ENCODE peak calls at places on chromosomes 16 and 17, in four cellular contexts. One of them, this sample, is unnamed.

GRCh38 chr16:1645914-1646525 is 32.1 kb upstream of the JPT2 start:
- DNase-seq in trophoblast cell: peak
- DNase-seq in mesendoderm: peak
- DNase-seq in IMR-90: peak
- DNase-seq in this sample: peak

GRCh38 chr17:76872221-76872873 is 4.1 kb downstream of the MGAT5B start:
- DNase-seq in trophoblast cell: peak
- DNase-seq in mesendoderm: no peak
- DNase-seq in IMR-90: peak
- DNase-seq in this sample: peak

GRCh38 chr17:14745541-14745940 is 444.7 kb downstream of the HS3ST3B1 start:
- DNase-seq in trophoblast cell: peak
- DNase-seq in mesendoderm: no peak
- DNase-seq in IMR-90: peak
- DNase-seq in this sample: no peak

GRCh38 chr17:77489898-77490265 is 349.1 kb downstream of the SEC14L1 start:
- DNase-seq in trophoblast cell: no peak
- DNase-seq in mesendoderm: no peak
- DNase-seq in IMR-90: no peak
- DNase-seq in this sample: no peak

GRCh38 chr17:27530791-27531391 is 74.6 kb downstream of the KSR1 start:
- DNase-seq in trophoblast cell: peak
- DNase-seq in mesendoderm: no peak
- DNase-seq in IMR-90: peak
- DNase-seq in this sample: peak

GRCh38 chr17:6427284-6427781 is 7.6 kb downstream of the AIPL1 start:
- DNase-seq in trophoblast cell: peak
- DNase-seq in mesendoderm: no peak
- DNase-seq in IMR-90: peak
- DNase-seq in this sample: peak

GRCh38 chr16:81570189-81570846 is 125.7 kb downstream of the CMIP start:
- DNase-seq in trophoblast cell: no peak
- DNase-seq in mesendoderm: no peak
- DNase-seq in IMR-90: no peak
- DNase-seq in this sample: no peak

GRCh38 chr16:89324056-89325010 is 106.8 kb downstream of the ZNF778 start:
- DNase-seq in trophoblast cell: no peak
- DNase-seq in mesendoderm: no peak
- DNase-seq in IMR-90: peak
- DNase-seq in this sample: peak

GRCh38 chr17:80755650-80756405 is 211.2 kb downstream of the RPTOR start:
- DNase-seq in trophoblast cell: no peak
- DNase-seq in mesendoderm: peak
- DNase-seq in IMR-90: no peak
- DNase-seq in this sample: no peak

GRCh38 chr17:50157891-50158290 is 7.4 kb upstream of the PPP1R9B start:
- DNase-seq in trophoblast cell: no peak
- DNase-seq in mesendoderm: no peak
- DNase-seq in IMR-90: no peak
- DNase-seq in this sample: no peak

GRCh38 chr16:35198223-35199199 is 1739.1 kb downstream of the TP53TG3F start:
- DNase-seq in trophoblast cell: no peak
- DNase-seq in mesendoderm: no peak
- DNase-seq in IMR-90: no peak
- DNase-seq in this sample: no peak

GRCh38 chr16:74892574-74893461 is 92.1 kb downstream of the WDR59 start:
- DNase-seq in trophoblast cell: no peak
- DNase-seq in mesendoderm: no peak
- DNase-seq in IMR-90: no peak
- DNase-seq in this sample: no peak

GRCh38 chr16:29972500-29972899 is 1.2 kb upstream of the TAOK2 start:
- DNase-seq in trophoblast cell: no peak
- DNase-seq in mesendoderm: no peak
- DNase-seq in IMR-90: no peak
- DNase-seq in this sample: no peak

GRCh38 chr17:60138769-60139437 is 10.9 kb upstream of the CA4 start:
- DNase-seq in trophoblast cell: no peak
- DNase-seq in mesendoderm: no peak
- DNase-seq in IMR-90: no peak
- DNase-seq in this sample: no peak

GRCh38 chr17:5282639-5283217 is 644 bp downstream of the RABEP1 start:
- DNase-seq in trophoblast cell: peak
- DNase-seq in mesendoderm: peak
- DNase-seq in IMR-90: no peak
- DNase-seq in this sample: peak

GRCh38 chr16:1688807-1689560 is 10.9 kb downstream of the JPT2 start:
- DNase-seq in trophoblast cell: peak
- DNase-seq in mesendoderm: no peak
- DNase-seq in IMR-90: no peak
- DNase-seq in this sample: peak

GRCh38 chr16:11395008-11395948 is 50.0 kb downstream of the RMI2 start:
- DNase-seq in trophoblast cell: no peak
- DNase-seq in mesendoderm: no peak
- DNase-seq in IMR-90: no peak
- DNase-seq in this sample: no peak

GRCh38 chr16:85514295-85514600 is 98.9 kb upstream of the GSE1 start:
- DNase-seq in trophoblast cell: no peak
- DNase-seq in mesendoderm: no peak
- DNase-seq in IMR-90: peak
- DNase-seq in this sample: no peak

GRCh38 chr17:18905226-18905625 is 46.7 kb upstream of the SLC5A10 start:
- DNase-seq in trophoblast cell: no peak
- DNase-seq in mesendoderm: no peak
- DNase-seq in IMR-90: no peak
- DNase-seq in this sample: no peak

GRCh38 chr16:52597772-52598483 is 51.0 kb upstream of the TOX3 start:
- DNase-seq in trophoblast cell: no peak
- DNase-seq in mesendoderm: peak
- DNase-seq in IMR-90: no peak
- DNase-seq in this sample: no peak
- H2BK120ac ChIP-seq in trophoblast cell: no peak
- H2BK120ac ChIP-seq in mesendoderm: no peak
- H2BK120ac ChIP-seq in IMR-90: no peak
- H2BK120ac ChIP-seq in this sample: no peak

DNA sequence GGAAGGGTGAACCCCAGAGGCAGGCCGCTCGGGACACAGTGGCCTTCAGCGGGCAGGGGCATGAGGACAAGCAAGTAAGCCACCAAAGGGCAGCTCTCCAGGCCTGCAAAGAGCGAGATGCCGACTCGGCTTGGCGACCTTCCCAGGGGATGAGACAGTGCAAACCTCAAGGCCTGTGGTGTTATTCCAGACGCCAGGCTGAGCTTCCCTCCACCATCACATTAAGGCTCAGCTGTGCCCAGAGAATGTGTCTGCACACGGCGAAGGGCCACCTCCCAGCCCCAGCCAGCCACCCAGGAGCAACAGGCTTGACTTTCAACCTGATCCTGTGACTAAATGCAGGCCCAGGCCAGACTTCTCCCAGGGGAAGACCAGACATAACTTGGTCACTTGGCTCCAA is 251.4 kb downstream of the SOX9 start:
- DNase-seq in trophoblast cell: no peak
- DNase-seq in mesendoderm: no peak
- DNase-seq in IMR-90: peak
- DNase-seq in this sample: no peak
- H3K18ac ChIP-seq in trophoblast cell: no peak
- H3K18ac ChIP-seq in mesendoderm: no peak
- H3K18ac ChIP-seq in IMR-90: no peak
- H3K18ac ChIP-seq in this sample: no peak

DNA sequence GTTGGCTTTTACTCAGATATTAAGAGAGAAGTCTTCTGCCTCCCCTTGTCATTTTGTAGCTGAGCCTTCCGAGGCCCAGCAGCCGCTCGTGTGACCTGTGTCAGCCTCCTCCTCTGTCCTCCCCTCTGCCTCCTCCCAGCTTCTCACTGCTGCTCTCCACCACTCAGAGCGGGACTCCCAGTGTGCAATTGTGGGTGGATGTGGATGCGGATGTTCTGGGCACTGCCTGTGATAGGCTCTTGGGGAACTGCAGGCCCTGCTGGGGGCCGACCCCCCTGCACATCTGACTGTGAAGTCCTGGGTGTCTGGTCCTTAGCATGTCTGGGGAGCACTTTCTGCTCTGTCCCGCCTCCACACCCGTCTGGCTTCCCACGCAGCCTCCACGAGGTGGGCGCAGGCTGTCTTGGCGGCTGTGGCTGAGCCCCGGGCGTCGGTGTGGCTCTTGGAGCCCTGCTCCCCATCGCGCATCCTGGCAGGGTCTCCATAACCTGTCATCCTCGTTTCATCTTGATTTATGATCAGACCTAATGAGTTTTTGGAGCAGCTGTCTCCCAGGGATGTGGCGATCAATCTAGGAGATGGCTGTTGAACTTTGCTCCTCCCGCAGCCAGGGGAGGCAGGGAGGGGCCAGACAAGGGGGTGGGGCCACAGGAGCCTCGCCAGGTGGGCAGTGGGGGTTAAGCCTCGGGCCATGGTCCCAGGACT is 28.1 kb downstream of the GRIN2C start:
- DNase-seq in trophoblast cell: no peak
- DNase-seq in mesendoderm: no peak
- DNase-seq in IMR-90: no peak
- DNase-seq in this sample: no peak
- H2AK5ac ChIP-seq in trophoblast cell: no peak
- H2AK5ac ChIP-seq in mesendoderm: no peak
- H2AK5ac ChIP-seq in IMR-90: no peak
- H2AK5ac ChIP-seq in this sample: no peak

GRCh38 chr17:41448506-41448905 is 7.7 kb upstream of the KRT38 start:
- DNase-seq in trophoblast cell: no peak
- DNase-seq in mesendoderm: no peak
- DNase-seq in IMR-90: no peak
- DNase-seq in this sample: no peak
- H2BK120ac ChIP-seq in trophoblast cell: no peak
- H2BK120ac ChIP-seq in mesendoderm: no peak
- H2BK120ac ChIP-seq in IMR-90: peak
- H2BK120ac ChIP-seq in this sample: no peak

GRCh38 chr17:42743595-42744282 is 1.1 kb downstream of the EZH1 start:
- DNase-seq in trophoblast cell: no peak
- DNase-seq in mesendoderm: peak
- DNase-seq in IMR-90: no peak
- DNase-seq in this sample: no peak
- H3K18ac ChIP-seq in trophoblast cell: peak
- H3K18ac ChIP-seq in mesendoderm: no peak
- H3K18ac ChIP-seq in IMR-90: peak
- H3K18ac ChIP-seq in this sample: no peak

GRCh38 chr17:73365203-73365933 is 53.6 kb upstream of the CDC42EP4 start:
- DNase-seq in trophoblast cell: no peak
- DNase-seq in mesendoderm: no peak
- DNase-seq in IMR-90: no peak
- DNase-seq in this sample: no peak
- H2AK5ac ChIP-seq in trophoblast cell: no peak
- H2AK5ac ChIP-seq in mesendoderm: no peak
- H2AK5ac ChIP-seq in IMR-90: no peak
- H2AK5ac ChIP-seq in this sample: peak

This sample was measured in mesenchymal stem cell.